ENCODE peak calls at places on chromosomes 12 and 14, in eight cellular contexts. M, C, V, I, L, T, F and Z are unnamed samples.

GRCh38 chr14:105251920-105252319 is 3.6 kb downstream of the BTBD6 start:
- DNase-seq in M (no peak), C (no peak), V (no peak), I (no peak), L (no peak), T (no peak), F (no peak), Z (no peak)

GRCh38 chr14:65057704-65058103 is 44.6 kb downstream of the MAX start:
- DNase-seq in M (no peak), C (no peak), V (no peak), I (no peak), L (no peak), T (no peak), F (no peak), Z (no peak)

GRCh38 chr12:38875571-38876228 is 29.7 kb downstream of the CPNE8 start:
- DNase-seq in M (no peak), C (no peak), V (no peak), I (no peak), L (no peak), T (no peak), F (no peak), Z (no peak)

GRCh38 chr12:112838731-112839130 is 47.2 kb downstream of the RPH3A start:
- DNase-seq in M (no peak), C (no peak), V (no peak), I (no peak), L (no peak), T (no peak), F (no peak), Z (no peak)

GRCh38 chr12:94980577-94980976 is 22.9 kb downstream of the NDUFA12 start:
- DNase-seq in M (no peak), C (no peak), V (no peak), I (no peak), L (no peak), T (no peak), F (no peak), Z (no peak)

GRCh38 chr14:61080591-61081010 is 99.6 kb downstream of the SLC38A6 start:
- DNase-seq in M (no peak), C (no peak), V (no peak), I (no peak), L (no peak), T (no peak), F (no peak), Z (no peak)

GRCh38 chr12:4121506-4122020 is 152.0 kb upstream of the CCND2 start:
- DNase-seq in M (no peak), C (no peak), V (no peak), I (no peak), L (no peak), T (no peak), F (no peak), Z (no peak)

GRCh38 chr14:106174206-106174605 is 647.8 kb downstream of the TMEM121 start:
- DNase-seq in M (no peak), C (peak; percentile 49), V (no peak), I (no peak), L (no peak), T (no peak), F (no peak), Z (no peak)

GRCh38 chr14:24298892-24299254 is 707 bp downstream of the DHRS1 start:
- DNase-seq in M (no peak), C (no peak), V (no peak), I (no peak), L (peak; percentile 82), T (no peak), F (no peak), Z (no peak)

GRCh38 chr12:101713059-101713682 is 15.7 kb downstream of the CHPT1 start:
- DNase-seq in M (peak; percentile 25), C (no peak), V (peak; percentile 4), I (peak; percentile 77), L (peak; percentile 85), T (no peak), F (no peak), Z (peak; percentile 25)

GRCh38 chr12:27685274-27685673 is 11.0 kb upstream of the REP15 start:
- DNase-seq in M (no peak), C (no peak), V (no peak), I (no peak), L (no peak), T (no peak), F (no peak), Z (no peak)
- H3K36me3 ChIP-seq in M (no peaks in the 10 kb centered on the region), C (no peaks in the 10 kb centered on the region), V (no peaks in the 10 kb centered on the region), I (peaks cover 82% of the 10 kb centered on the region), L (peaks cover 5% of the 10 kb centered on the region), T (peaks cover 17% of the 10 kb centered on the region), F (peaks cover 86% of the 10 kb centered on the region), Z (peaks cover 97% of the 10 kb centered on the region)

GRCh38 chr12:50121636-50122035 is 9.6 kb downstream of the COX14 start:
- DNase-seq in M (no peak), C (no peak), V (no peak), I (no peak), L (no peak), T (no peak), F (no peak), Z (no peak)

GRCh38 chr12:50132505-50133135 is 20.6 kb downstream of the COX14 start:
- DNase-seq in M (no peak), C (no peak), V (peak; percentile 68), I (no peak), L (peak; percentile 48), T (no peak), F (no peak), Z (no peak)

GRCh38 chr12:50129297-50129696 is 17.3 kb downstream of the COX14 start:
- DNase-seq in M (no peak), C (no peak), V (no peak), I (no peak), L (no peak), T (no peak), F (no peak), Z (no peak)

DNA sequence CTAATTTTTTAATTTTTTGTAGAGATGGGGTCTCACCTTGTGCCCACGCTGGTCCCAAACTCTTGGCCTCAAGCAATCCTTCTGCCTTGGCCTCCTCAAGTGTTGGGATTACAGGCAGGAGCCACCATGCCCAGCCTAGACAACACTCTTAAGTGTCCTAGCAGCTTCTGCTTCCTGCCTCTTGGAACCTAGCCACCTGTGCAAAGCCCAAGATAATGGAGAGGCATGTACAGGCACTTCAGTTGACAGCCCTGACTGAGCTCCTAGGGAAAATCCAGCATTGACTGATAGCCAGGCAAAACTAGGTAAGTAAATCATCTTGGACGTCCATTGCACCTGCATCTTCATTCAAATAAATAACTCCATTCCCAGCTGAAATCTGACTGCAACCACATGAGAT is 15.5 kb downstream of the COX14 start:
- DNase-seq in M (no peak), C (no peak), V (no peak), I (no peak), L (no peak), T (no peak), F (no peak), Z (no peak)
- H3K36me3 ChIP-seq in M (no peaks in the 10 kb centered on the region), C (peaks cover 36% of the 10 kb centered on the region), V (peaks cover 3% of the 10 kb centered on the region), I (peaks cover 46% of the 10 kb centered on the region), L (peaks cover 7% of the 10 kb centered on the region), T (no peaks in the 10 kb centered on the region), F (peaks cover 77% of the 10 kb centered on the region), Z (peaks cover 64% of the 10 kb centered on the region)

GRCh38 chr12:111444314-111444705 is 38.6 kb downstream of the SH2B3 start:
- DNase-seq in M (no peak), C (peak; percentile 33), V (no peak), I (no peak), L (no peak), T (no peak), F (no peak), Z (no peak)
- H3K36me3 ChIP-seq in M (no peaks in the 10 kb centered on the region), C (peaks cover 24% of the 10 kb centered on the region), V (no peaks in the 10 kb centered on the region), I (peaks cover 56% of the 10 kb centered on the region), L (peaks cover 34% of the 10 kb centered on the region), T (peaks cover 3% of the 10 kb centered on the region), F (peaks cover 48% of the 10 kb centered on the region), Z (peaks cover 26% of the 10 kb centered on the region)

GRCh38 chr14:100889641-100890040 is 13.9 kb downstream of the RTL1 start:
- DNase-seq in M (no peak), C (no peak), V (no peak), I (no peak), L (no peak), T (no peak), F (peak; percentile 44), Z (peak; percentile 5)

GRCh38 chr14:100887728-100888335 is 15.7 kb downstream of the RTL1 start:
- DNase-seq in M (no peak), C (no peak), V (no peak), I (no peak), L (no peak), T (no peak), F (no peak), Z (no peak)

GRCh38 chr14:100890044-100890443 is 13.5 kb downstream of the RTL1 start:
- DNase-seq in M (no peak), C (no peak), V (no peak), I (no peak), L (no peak), T (no peak), F (peak; percentile 26), Z (no peak)

GRCh38 chr14:100890451-100890850 is 13.1 kb downstream of the RTL1 start:
- DNase-seq in M (no peak), C (no peak), V (no peak), I (no peak), L (no peak), T (no peak), F (peak; percentile 17), Z (peak; percentile 3)

GRCh38 chr14:100888789-100889315 is 14.7 kb downstream of the RTL1 start:
- DNase-seq in M (no peak), C (no peak), V (no peak), I (no peak), L (no peak), T (no peak), F (no peak), Z (no peak)
- H3K36me3 ChIP-seq in M (no peaks in the 10 kb centered on the region), C (no peaks in the 10 kb centered on the region), V (no peaks in the 10 kb centered on the region), I (no peaks in the 10 kb centered on the region), L (no peaks in the 10 kb centered on the region), T (no peaks in the 10 kb centered on the region), F (no peaks in the 10 kb centered on the region), Z (no peaks in the 10 kb centered on the region)

DNA sequence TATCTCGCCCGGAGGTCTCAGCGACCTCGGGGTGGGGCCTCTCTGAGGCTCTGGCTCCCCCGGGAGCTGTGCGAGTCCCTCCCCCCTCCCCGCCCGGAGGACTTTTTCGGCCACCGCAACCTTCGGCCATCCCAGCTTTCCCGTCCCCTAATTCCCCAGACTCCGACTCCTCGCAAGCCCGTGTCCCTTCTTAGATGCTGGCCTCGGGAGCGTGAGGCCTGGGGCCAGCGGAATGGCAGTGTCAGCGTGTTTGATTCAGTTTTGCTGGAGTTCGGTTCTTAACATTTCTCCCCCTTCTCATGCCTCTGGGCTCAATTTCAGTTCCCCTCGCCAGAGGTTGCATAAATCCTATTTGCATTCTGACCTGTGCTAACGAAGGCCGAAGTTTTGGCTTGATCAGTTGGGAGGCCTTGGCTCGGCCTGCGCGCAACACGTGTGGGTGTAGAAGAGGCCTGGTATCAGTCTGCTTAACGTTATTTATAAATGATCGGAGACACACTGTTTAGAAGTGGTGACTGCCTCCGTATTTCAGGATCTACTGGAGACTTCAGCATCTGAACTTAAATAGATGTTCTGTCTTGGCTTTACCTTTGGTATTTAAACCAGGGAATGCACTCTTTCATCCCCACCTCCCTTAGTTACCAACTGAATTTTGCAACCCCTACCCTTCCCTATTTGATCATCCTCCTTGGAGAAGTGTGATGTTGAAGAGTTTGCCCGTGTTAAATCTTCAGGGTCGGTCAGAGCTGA is 752 bp downstream of the HSP90B1 start:
- DNase-seq in M (peak; percentile 70), C (no peak), V (peak; percentile 60), I (peak; percentile 54), L (peak; percentile 13), T (peak; percentile 35), F (peak; percentile 66), Z (peak; percentile 34)
- H3K36me3 ChIP-seq in M (no peaks in the 10 kb centered on the region), C (peaks cover 29% of the 10 kb centered on the region), V (peaks cover 16% of the 10 kb centered on the region), I (peaks cover 24% of the 10 kb centered on the region), L (peaks cover 8% of the 10 kb centered on the region), T (peaks cover 9% of the 10 kb centered on the region), F (peaks cover 43% of the 10 kb centered on the region), Z (peaks cover 45% of the 10 kb centered on the region)